ENCODE peak calls at places on chromosome 5, in four cellular contexts. W is tibial nerve, H is stomach, F is transverse colon. P is an unnamed sample.

GRCh38 chr5:132251220-132251725 is 6.2 kb upstream of the PDLIM4 start:
- DNase-seq in W (no peak), H (no peak), F (peak; percentile 4), P (no peak)

GRCh38 chr5:91419136-91419535 is 36.0 kb upstream of the ARRDC3 start:
- DNase-seq in W (no peak), H (no peak), F (no peak), P (no peak)

GRCh38 chr5:57174128-57174849 is 430 bp downstream of the GPBP1 start:
- DNase-seq in W (no peak), H (peak; percentile 41), F (peak; percentile 50), P (peak; percentile 58)

GRCh38 chr5:158451203-158451982 is 592.4 kb upstream of the CLINT1 start:
- DNase-seq in W (peak; percentile 18), H (no peak), F (peak; percentile 13), P (peak; percentile 29)

GRCh38 chr5:28734396-28734795 is 1696.0 kb upstream of the CDH9 start:
- DNase-seq in W (no peak), H (no peak), F (no peak), P (no peak)

GRCh38 chr5:141223112-141223783 is at the start of gene PCDHB14:
- DNase-seq in W (no peak), H (no peak), F (no peak), P (no peak)

GRCh38 chr5:3107118-3107517 is 355.6 kb upstream of the IRX2 start:
- DNase-seq in W (no peak), H (no peak), F (no peak), P (no peak)

GRCh38 chr5:142873831-142874230 is 103.7 kb downstream of the ARHGAP26 start:
- DNase-seq in W (no peak), H (no peak), F (no peak), P (no peak)

GRCh38 chr5:52786937-52787599 is 648 bp upstream of the ITGA1 start:
- DNase-seq in W (no peak), H (peak; percentile 59), F (peak; percentile 64), P (peak; percentile 41)

GRCh38 chr5:76471994-76472337 is 68.9 kb downstream of the IQGAP2 start:
- DNase-seq in W (no peak), H (no peak), F (no peak), P (no peak)

GRCh38 chr5:167245871-167246270 is 1045.6 kb upstream of the WWC1 start:
- DNase-seq in W (no peak), H (no peak), F (no peak), P (no peak)

GRCh38 chr5:80990527-80990926 is 30.4 kb downstream of the RASGRF2 start:
- DNase-seq in W (no peak), H (no peak), F (no peak), P (no peak)

GRCh38 chr5:176612008-176612407 is 2.1 kb upstream of the GPRIN1 start:
- DNase-seq in W (no peak), H (no peak), F (no peak), P (no peak)

GRCh38 chr5:73668422-73669116 is 42.6 kb downstream of the ARHGEF28 start:
- DNase-seq in W (no peak), H (no peak), F (no peak), P (no peak)

GRCh38 chr5:1197876-1198666 is 3.3 kb upstream of the SLC6A19 start:
- DNase-seq in W (no peak), H (no peak), F (no peak), P (no peak)

GRCh38 chr5:157607371-157608161 is 32.0 kb upstream of the ADAM19 start:
- DNase-seq in W (no peak), H (no peak), F (peak; percentile 33), P (no peak)

GRCh38 chr5:38190111-38190510 is 68.2 kb upstream of the EGFLAM start:
- DNase-seq in W (no peak), H (no peak), F (no peak), P (no peak)

GRCh38 chr5:93433422-93433821 is 147.6 kb downstream of the NR2F1-AS1 start:
- DNase-seq in W (no peak), H (no peak), F (no peak), P (no peak)

GRCh38 chr5:55371145-55371544 is 63.4 kb downstream of the MTREX start:
- DNase-seq in W (no peak), H (no peak), F (no peak), P (no peak)

GRCh38 chr5:115810776-115811175 is 5.7 kb downstream of the CDO1 start:
- DNase-seq in W (no peak), H (no peak), F (no peak), P (no peak)

GRCh38 chr5:14706615-14707021 is 42.1 kb downstream of the OTULIN start:
- DNase-seq in W (no peak), H (no peak), F (no peak), P (no peak)

GRCh38 chr5:118551031-118551430 is 437.3 kb downstream of the DTWD2 start:
- DNase-seq in W (no peak), H (no peak), F (no peak), P (no peak)

GRCh38 chr5:40332945-40333344 is 346.8 kb upstream of the PTGER4 start:
- DNase-seq in W (no peak), H (no peak), F (no peak), P (no peak)
- H3K4me1 ChIP-seq in W (no peaks in the 10 kb centered on the region), H (no peaks in the 10 kb centered on the region), F (no peaks in the 10 kb centered on the region), P (no peaks in the 10 kb centered on the region)

GRCh38 chr5:150400020-150400326 is 12.7 kb downstream of the CD74 start:
- DNase-seq in W (no peak), H (no peak), F (no peak), P (no peak)
- H3K36me3 ChIP-seq in W (peaks cover 100% of the 10 kb centered on the region), H (peaks cover 66% of the 10 kb centered on the region), F (no peaks in the 10 kb centered on the region), P (no peaks in the 10 kb centered on the region)

GRCh38 chr5:34700078-34700452 is 43.9 kb downstream of the RAI14 start:
- DNase-seq in W (no peak), H (no peak), F (no peak), P (no peak)
- H3K4me3 ChIP-seq in W (no peak overlapping the region), H (no peak overlapping the region), F (no peak overlapping the region), P (no peak overlapping the region)

GRCh38 chr5:134438641-134439621 is 27.2 kb upstream of the CDKN2AIPNL start:
- DNase-seq in W (peak; percentile 69), H (peak; percentile 38), F (peak; percentile 75), P (peak; percentile 57)
- H3K4me1 ChIP-seq in W (no peaks in the 10 kb centered on the region), H (peaks cover 31% of the 10 kb centered on the region), F (peaks cover 40% of the 10 kb centered on the region), P (peaks cover 31% of the 10 kb centered on the region)

GRCh38 chr5:32357678-32358077 is 44.9 kb upstream of the MTMR12 start:
- DNase-seq in W (no peak), H (no peak), F (no peak), P (no peak)
- H3K36me3 ChIP-seq in W (peaks cover 86% of the 10 kb centered on the region), H (peaks cover 5% of the 10 kb centered on the region), F (no peaks in the 10 kb centered on the region), P (no peaks in the 10 kb centered on the region)

DNA sequence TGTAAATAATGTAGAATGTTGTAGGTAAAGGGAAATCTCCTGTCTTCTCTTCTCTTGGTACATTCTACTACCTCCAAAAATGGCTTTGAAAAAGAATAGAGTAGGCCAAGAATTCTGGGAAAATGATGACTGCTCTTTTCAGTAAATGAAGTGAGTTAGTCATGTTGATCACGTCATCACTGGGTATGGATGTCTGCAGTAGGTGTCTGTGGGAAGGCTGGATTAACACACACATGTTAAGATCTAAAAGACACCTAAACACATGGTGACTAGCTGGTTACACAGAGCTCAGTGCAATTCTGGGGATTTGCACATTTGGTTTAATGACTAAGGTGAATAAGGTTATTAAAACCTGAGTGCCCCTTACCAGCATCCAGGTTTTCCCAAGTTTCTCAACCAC is 161.5 kb downstream of the CEP120 start:
- DNase-seq in W (no peak), H (no peak), F (no peak), P (no peak)
- H3K4me3 ChIP-seq in W (no peak overlapping the region), H (no peak overlapping the region), F (no peak overlapping the region), P (no peak overlapping the region)